ENCODE peak calls at places on chromosome 21, in five cellular contexts. P is esophagus muscularis mucosa, D is tibial nerve, N is transverse colon, X is A549. E is an unnamed sample.

GRCh38 chr21:42973309-42973990 is 912 bp upstream of the PKNOX1 start:
- DNase-seq in P (no peak), D (no peak), N (no peak), X (no peak), E (no peak)

GRCh38 chr21:27561116-27561515 is 594.2 kb upstream of the ADAMTS5 start:
- DNase-seq in P (no peak), D (no peak), N (peak; percentile 11), X (no peak), E (no peak)

GRCh38 chr21:26776320-26777021 is 68.7 kb downstream of the ADAMTS1 start:
- DNase-seq in P (no peak), D (no peak), N (no peak), X (no peak), E (no peak)

GRCh38 chr21:33761104-33762036 is 119.1 kb downstream of the ITSN1 start:
- DNase-seq in P (no peak), D (no peak), N (no peak), X (peak; percentile 46), E (no peak)

GRCh38 chr21:43827015-43827611 is 37.7 kb downstream of the RRP1 start:
- DNase-seq in P (no peak), D (no peak), N (no peak), X (no peak), E (no peak)

GRCh38 chr21:45266518-45267389 is 20.9 kb downstream of the POFUT2 start:
- DNase-seq in P (no peak), D (peak; percentile 7), N (no peak), X (no peak), E (peak; percentile 55)

GRCh38 chr21:42539931-42540343 is 26.3 kb downstream of the SLC37A1 start:
- DNase-seq in P (no peak), D (no peak), N (no peak), X (no peak), E (peak; percentile 53)

GRCh38 chr21:32300117-32300681 is 1.5 kb downstream of the MRAP start:
- DNase-seq in P (no peak), D (no peak), N (no peak), X (no peak), E (peak; percentile 54)

GRCh38 chr21:40832316-40832715 is 14.6 kb downstream of the DSCAM start:
- DNase-seq in P (no peak), D (no peak), N (no peak), X (no peak), E (no peak)

GRCh38 chr21:34635307-34635706 is 20.4 kb upstream of the RCAN1 start:
- DNase-seq in P (no peak), D (no peak), N (no peak), X (no peak), E (peak; percentile 24)

GRCh38 chr21:43318841-43319781 is 107.8 kb downstream of the SIK1 start:
- DNase-seq in P (no peak), D (no peak), N (peak; percentile 46), X (no peak), E (no peak)

GRCh38 chr21:33078907-33079582 is 9.1 kb downstream of the OLIG1 start:
- DNase-seq in P (no peak), D (no peak), N (no peak), X (peak; percentile 36), E (no peak)

GRCh38 chr21:26124421-26124833 is 46.1 kb downstream of the APP start:
- DNase-seq in P (no peak), D (no peak), N (no peak), X (no peak), E (no peak)

GRCh38 chr21:41821081-41821755 is 54.4 kb upstream of the RIPK4 start:
- DNase-seq in P (no peak), D (no peak), N (no peak), X (no peak), E (peak; percentile 59)

GRCh38 chr21:41068411-41069304 is 99.3 kb upstream of the BACE2 start:
- DNase-seq in P (peak; percentile 77), D (peak; percentile 63), N (peak; percentile 74), X (peak; percentile 36), E (peak; percentile 80)

GRCh38 chr21:31236528-31236927 is 107.5 kb downstream of the TIAM1 start:
- DNase-seq in P (no peak), D (no peak), N (no peak), X (no peak), E (no peak)

GRCh38 chr21:16258834-16259611 is 529.2 kb downstream of the USP25 start:
- DNase-seq in P (no peak), D (no peak), N (no peak), X (no peak), E (no peak)

GRCh38 chr21:46324390-46325072 is 575 bp downstream of the PCNT start:
- DNase-seq in P (peak; percentile 93), D (peak; percentile 78), N (peak; percentile 90), X (peak; percentile 44), E (peak; percentile 90)
- TF ChIP-seq POLR2A in P (peak; percentile 34), D (peak; percentile 19), N (peak; percentile 30), X (peak; percentile 62), E (no peak)

GRCh38 chr21:19433623-19434022 is 1030.0 kb upstream of the TMPRSS15 start:
- DNase-seq in P (no peak), D (no peak), N (no peak), X (no peak), E (no peak)
- TF ChIP-seq EP300 in P (no peak), D (no peak), N (no peak), X (no peak), E (no peak)

GRCh38 chr21:38072489-38072888 is 156.2 kb upstream of the KCNJ6 start:
- DNase-seq in P (no peak), D (no peak), N (no peak), X (no peak), E (no peak)
- TF ChIP-seq POLR2A in P (no peak), D (no peak), N (no peak), X (no peak), E (no peak)

DNA sequence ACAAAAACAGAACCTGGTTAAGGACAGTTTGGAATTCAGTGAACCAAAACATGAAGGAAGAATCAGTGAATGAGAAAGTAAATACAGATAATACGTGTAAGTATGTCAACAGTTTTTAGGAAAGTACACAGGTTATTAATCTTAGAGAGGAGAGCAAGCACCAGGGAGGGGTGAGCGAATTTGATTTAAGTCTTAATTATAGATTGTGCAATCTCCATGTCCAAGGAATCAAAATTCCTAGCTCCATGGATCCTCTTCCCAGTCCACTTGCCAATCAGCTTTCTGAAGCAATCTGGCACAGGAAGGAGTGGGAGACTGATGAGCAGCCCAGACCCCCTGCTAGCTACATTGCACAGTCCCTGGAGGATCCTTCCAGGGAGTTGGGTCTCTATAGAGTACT is 346.4 kb downstream of the SETD4 start:
- DNase-seq in P (no peak), D (no peak), N (no peak), X (no peak), E (no peak)
- TF ChIP-seq EP300 in P (no peak), D (no peak), N (no peak), X (no peak), E (no peak)